ENCODE peak calls at places on chromosomes 3 and 15, in four cellular contexts. One of them, this sample, is unnamed.
A peak's percentile ranks its signal among the peaks of the same experiment; 100 is the strongest.

GRCh38 chr15:57198654-57199241 is 177.6 kb upstream of the CGNL1 start:
- DNase-seq in neuronal stem cell: no peak
- DNase-seq in IMR-90: no peak
- DNase-seq in mesendoderm: peak; percentile 69
- DNase-seq in this sample: peak; percentile 74

GRCh38 chr3:193563999-193564398 is 9.3 kb upstream of the ATP13A4 start:
- DNase-seq in neuronal stem cell: no peak
- DNase-seq in IMR-90: no peak
- DNase-seq in mesendoderm: peak; percentile 69
- DNase-seq in this sample: no peak

GRCh38 chr3:192835818-192836468 is 81.7 kb downstream of the MB21D2 start:
- DNase-seq in neuronal stem cell: no peak
- DNase-seq in IMR-90: peak; percentile 71
- DNase-seq in mesendoderm: peak; percentile 40
- DNase-seq in this sample: no peak

GRCh38 chr3:193815246-193816027 is 222.4 kb downstream of the OPA1 start:
- DNase-seq in neuronal stem cell: no peak
- DNase-seq in IMR-90: no peak
- DNase-seq in mesendoderm: no peak
- DNase-seq in this sample: no peak

GRCh38 chr3:113287111-113287817 is 75.9 kb downstream of the BOC start:
- DNase-seq in neuronal stem cell: no peak
- DNase-seq in IMR-90: peak; percentile 92
- DNase-seq in mesendoderm: no peak
- DNase-seq in this sample: no peak

GRCh38 chr3:157078131-157078835 is 81.7 kb downstream of the CCNL1 start:
- DNase-seq in neuronal stem cell: no peak
- DNase-seq in IMR-90: peak; percentile 56
- DNase-seq in mesendoderm: no peak
- DNase-seq in this sample: no peak

GRCh38 chr3:8186213-8186612 is 315.4 kb upstream of the LMCD1 start:
- DNase-seq in neuronal stem cell: no peak
- DNase-seq in IMR-90: no peak
- DNase-seq in mesendoderm: peak; percentile 59
- DNase-seq in this sample: no peak

GRCh38 chr15:96107922-96108321 is 222.6 kb upstream of the NR2F2 start:
- DNase-seq in neuronal stem cell: no peak
- DNase-seq in IMR-90: peak; percentile 54
- DNase-seq in mesendoderm: no peak
- DNase-seq in this sample: no peak

GRCh38 chr15:41829959-41830646 is 2.2 kb downstream of the JMJD7 start:
- DNase-seq in neuronal stem cell: no peak
- DNase-seq in IMR-90: no peak
- DNase-seq in mesendoderm: no peak
- DNase-seq in this sample: no peak

GRCh38 chr3:70959506-70959905 is 624.0 kb downstream of the FOXP1 start:
- DNase-seq in neuronal stem cell: no peak
- DNase-seq in IMR-90: no peak
- DNase-seq in mesendoderm: no peak
- DNase-seq in this sample: no peak
- H2BK15ac ChIP-seq in neuronal stem cell: no peak overlapping the region
- H2BK15ac ChIP-seq in IMR-90: no peak overlapping the region
- H2BK15ac ChIP-seq in mesendoderm: no peak overlapping the region
- H2BK15ac ChIP-seq in this sample: no peak overlapping the region

GRCh38 chr3:72259755-72260589 is 475.0 kb upstream of the PROK2 start:
- DNase-seq in neuronal stem cell: no peak
- DNase-seq in IMR-90: no peak
- DNase-seq in mesendoderm: peak; percentile 59
- DNase-seq in this sample: no peak
- H2BK15ac ChIP-seq in neuronal stem cell: no peak overlapping the region
- H2BK15ac ChIP-seq in IMR-90: no peak overlapping the region
- H2BK15ac ChIP-seq in mesendoderm: no peak overlapping the region
- H2BK15ac ChIP-seq in this sample: peak overlapping the region; percentile 5

GRCh38 chr3:23537006-23537620 is 268.6 kb upstream of the UBE2E1 start:
- DNase-seq in neuronal stem cell: peak; percentile 69
- DNase-seq in IMR-90: no peak
- DNase-seq in mesendoderm: peak; percentile 75
- DNase-seq in this sample: no peak

GRCh38 chr3:23542079-23542478 is 263.7 kb upstream of the UBE2E1 start:
- DNase-seq in neuronal stem cell: no peak
- DNase-seq in IMR-90: no peak
- DNase-seq in mesendoderm: no peak
- DNase-seq in this sample: no peak

GRCh38 chr3:23540600-23540999 is 265.2 kb upstream of the UBE2E1 start:
- DNase-seq in neuronal stem cell: no peak
- DNase-seq in IMR-90: no peak
- DNase-seq in mesendoderm: no peak
- DNase-seq in this sample: no peak

GRCh38 chr3:23533596-23534386 is 272.0 kb upstream of the UBE2E1 start:
- DNase-seq in neuronal stem cell: no peak
- DNase-seq in IMR-90: no peak
- DNase-seq in mesendoderm: no peak
- DNase-seq in this sample: no peak

GRCh38 chr3:23539185-23539584 is 266.6 kb upstream of the UBE2E1 start:
- DNase-seq in neuronal stem cell: no peak
- DNase-seq in IMR-90: no peak
- DNase-seq in mesendoderm: no peak
- DNase-seq in this sample: no peak
- H2BK15ac ChIP-seq in neuronal stem cell: no peak overlapping the region
- H2BK15ac ChIP-seq in IMR-90: no peak overlapping the region
- H2BK15ac ChIP-seq in mesendoderm: peak overlapping the region; percentile 85
- H2BK15ac ChIP-seq in this sample: no peak overlapping the region

DNA sequence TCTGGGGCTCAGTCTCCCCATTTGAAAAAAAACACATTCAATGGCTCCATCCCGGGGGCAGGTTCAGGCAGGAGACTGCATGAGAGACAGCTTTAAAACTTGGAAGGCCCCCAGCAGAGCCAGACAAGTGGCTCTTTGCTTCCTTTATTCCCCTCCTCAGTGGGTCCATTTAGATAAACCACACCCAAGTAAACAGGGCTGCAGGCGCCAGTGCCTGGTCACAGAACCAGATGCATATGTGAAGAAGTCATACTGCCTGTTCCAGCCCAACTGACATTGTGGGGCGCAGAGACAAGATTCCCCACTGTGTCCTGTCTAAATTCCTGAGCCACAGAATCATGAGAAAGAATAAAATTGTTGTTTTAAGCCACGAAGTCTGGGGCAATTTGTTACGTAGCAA is 9.0 kb downstream of the FBN1 start:
- DNase-seq in neuronal stem cell: no peak
- DNase-seq in IMR-90: no peak
- DNase-seq in mesendoderm: no peak
- DNase-seq in this sample: no peak
- H2BK15ac ChIP-seq in neuronal stem cell: no peak overlapping the region
- H2BK15ac ChIP-seq in IMR-90: no peak overlapping the region
- H2BK15ac ChIP-seq in mesendoderm: no peak overlapping the region
- H2BK15ac ChIP-seq in this sample: no peak overlapping the region

GRCh38 chr15:58758141-58758540 is 8.6 kb upstream of the ADAM10 start:
- DNase-seq in neuronal stem cell: no peak
- DNase-seq in IMR-90: peak; percentile 33
- DNase-seq in mesendoderm: no peak
- DNase-seq in this sample: no peak
- H2BK15ac ChIP-seq in neuronal stem cell: no peak overlapping the region
- H2BK15ac ChIP-seq in IMR-90: no peak overlapping the region
- H2BK15ac ChIP-seq in mesendoderm: no peak overlapping the region
- H2BK15ac ChIP-seq in this sample: no peak overlapping the region

DNA sequence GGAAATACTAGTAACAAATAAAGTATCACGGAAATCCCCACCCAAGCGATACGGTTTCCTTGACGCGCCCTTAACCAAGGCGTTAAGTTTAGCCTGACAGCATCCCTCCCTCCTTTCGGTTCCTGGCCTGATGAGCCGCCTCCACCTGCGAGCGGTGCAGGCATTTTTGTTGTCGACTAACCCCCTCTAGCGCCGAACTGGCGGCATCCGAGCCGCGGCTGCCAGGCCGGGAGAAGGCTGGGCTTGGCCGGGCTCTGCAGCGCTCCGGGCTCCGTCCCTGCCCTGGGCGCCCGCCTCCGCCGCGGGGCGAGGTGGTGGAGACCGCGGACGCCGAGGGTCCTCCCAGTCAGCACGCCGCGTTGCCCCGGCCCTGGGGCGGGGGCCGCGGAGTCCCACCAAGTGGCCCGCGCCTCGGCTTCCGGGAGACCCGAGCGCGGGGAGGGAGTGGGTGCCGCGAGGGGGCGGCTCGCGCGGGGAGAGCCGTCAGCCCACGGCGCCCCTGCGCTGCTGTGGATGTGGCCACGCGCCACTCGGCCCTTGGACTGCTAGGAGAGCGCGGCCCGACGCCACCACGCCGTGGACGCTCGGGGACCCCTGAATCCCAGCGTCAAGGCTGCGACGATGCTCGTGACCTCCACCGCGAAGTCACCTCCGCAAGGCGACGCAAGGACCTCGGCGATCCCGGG is 1.1 kb upstream of the EPHA6 start:
- DNase-seq in neuronal stem cell: peak; percentile 77
- DNase-seq in IMR-90: peak; percentile 30
- DNase-seq in mesendoderm: peak; percentile 92
- DNase-seq in this sample: peak; percentile 89
- H2BK15ac ChIP-seq in neuronal stem cell: peak overlapping the region; percentile 75
- H2BK15ac ChIP-seq in IMR-90: no peak overlapping the region
- H2BK15ac ChIP-seq in mesendoderm: no peak overlapping the region
- H2BK15ac ChIP-seq in this sample: no peak overlapping the region